ENCODE peak calls at places on chromosome 6, in five cellular contexts. One of them, this sample, is unnamed.

GRCh38 chr6:126444874-126445273 is 105.0 kb downstream of the CENPW start:
- DNase-seq in ureter: no peak
- DNase-seq in lower lobe of right lung: no peak
- DNase-seq in EL: peak
- DNase-seq in cardiac fibroblast: no peak
- DNase-seq in this sample: peak

GRCh38 chr6:125301435-125302391 is at the start of gene HDDC2:
- DNase-seq in lower lobe of right lung: peak
- DNase-seq in ureter: peak
- DNase-seq in EL: peak
- DNase-seq in cardiac fibroblast: peak
- DNase-seq in this sample: peak

GRCh38 chr6:91482498-91482897 is 895.6 kb upstream of the MAP3K7 start:
- DNase-seq in ureter: no peak
- DNase-seq in lower lobe of right lung: no peak
- DNase-seq in EL: no peak
- DNase-seq in cardiac fibroblast: no peak
- DNase-seq in this sample: no peak

GRCh38 chr6:5996701-5997419 is 9.9 kb downstream of the NRN1 start:
- DNase-seq in cardiac fibroblast: peak
- DNase-seq in lower lobe of right lung: peak
- DNase-seq in EL: peak
- DNase-seq in ureter: no peak
- DNase-seq in this sample: peak

GRCh38 chr6:143575440-143575839 is 63.9 kb upstream of the FUCA2 start:
- DNase-seq in lower lobe of right lung: no peak
- DNase-seq in cardiac fibroblast: peak
- DNase-seq in ureter: peak
- DNase-seq in EL: peak
- DNase-seq in this sample: peak

GRCh38 chr6:120157873-120158272 is 808.3 kb upstream of the MAN1A1 start:
- DNase-seq in lower lobe of right lung: no peak
- DNase-seq in EL: no peak
- DNase-seq in ureter: no peak
- DNase-seq in cardiac fibroblast: no peak
- DNase-seq in this sample: no peak

GRCh38 chr6:7902867-7903266 is 7.7 kb downstream of the TXNDC5 start:
- DNase-seq in cardiac fibroblast: no peak
- DNase-seq in EL: no peak
- DNase-seq in lower lobe of right lung: no peak
- DNase-seq in ureter: no peak
- DNase-seq in this sample: no peak

GRCh38 chr6:159633196-159633595 is 59.8 kb downstream of the SOD2 start:
- DNase-seq in cardiac fibroblast: peak
- DNase-seq in ureter: no peak
- DNase-seq in EL: peak
- DNase-seq in lower lobe of right lung: no peak
- DNase-seq in this sample: no peak

GRCh38 chr6:127641905-127642304 is 64.9 kb downstream of the C6orf58 start:
- DNase-seq in lower lobe of right lung: no peak
- DNase-seq in EL: peak
- DNase-seq in cardiac fibroblast: peak
- DNase-seq in ureter: no peak
- DNase-seq in this sample: peak

GRCh38 chr6:138431276-138432062 is 27.4 kb downstream of the HEBP2 start:
- DNase-seq in EL: no peak
- DNase-seq in lower lobe of right lung: peak
- DNase-seq in cardiac fibroblast: no peak
- DNase-seq in ureter: no peak
- DNase-seq in this sample: no peak

GRCh38 chr6:133741375-133741861 is 147.5 kb upstream of the TCF21 start:
- DNase-seq in EL: no peak
- DNase-seq in ureter: no peak
- DNase-seq in lower lobe of right lung: no peak
- DNase-seq in cardiac fibroblast: peak
- DNase-seq in this sample: peak

GRCh38 chr6:24935753-24936152 is at the start of gene RIPOR2:
- DNase-seq in lower lobe of right lung: peak
- DNase-seq in EL: no peak
- DNase-seq in cardiac fibroblast: peak
- DNase-seq in ureter: no peak
- DNase-seq in this sample: no peak

GRCh38 chr6:2542858-2543218 is 207.9 kb downstream of the MYLK4 start:
- DNase-seq in lower lobe of right lung: no peak
- DNase-seq in EL: peak
- DNase-seq in cardiac fibroblast: peak
- DNase-seq in ureter: peak
- DNase-seq in this sample: peak

GRCh38 chr6:153130515-153131036 is 506 bp downstream of the RGS17 start:
- DNase-seq in ureter: no peak
- DNase-seq in cardiac fibroblast: no peak
- DNase-seq in lower lobe of right lung: no peak
- DNase-seq in EL: peak
- DNase-seq in this sample: peak

GRCh38 chr6:150846641-150847040 is 18.9 kb upstream of the MTHFD1L start:
- DNase-seq in cardiac fibroblast: no peak
- DNase-seq in EL: no peak
- DNase-seq in lower lobe of right lung: no peak
- DNase-seq in ureter: no peak
- DNase-seq in this sample: no peak

GRCh38 chr6:14337157-14337556 is 219.6 kb downstream of the CD83 start:
- DNase-seq in lower lobe of right lung: no peak
- DNase-seq in EL: no peak
- DNase-seq in ureter: no peak
- DNase-seq in cardiac fibroblast: peak
- DNase-seq in this sample: no peak

GRCh38 chr6:31202259-31203166 is 32.0 kb upstream of the POU5F1 start:
- DNase-seq in ureter: no peak
- DNase-seq in lower lobe of right lung: no peak
- DNase-seq in cardiac fibroblast: no peak
- DNase-seq in EL: no peak
- DNase-seq in this sample: no peak

GRCh38 chr6:112018619-112019416 is 35.1 kb upstream of the CCN6 start:
- DNase-seq in cardiac fibroblast: peak
- DNase-seq in ureter: no peak
- DNase-seq in EL: no peak
- DNase-seq in lower lobe of right lung: no peak
- DNase-seq in this sample: peak

GRCh38 chr6:85574932-85575598 is 18.6 kb downstream of the SNX14 start:
- DNase-seq in cardiac fibroblast: no peak
- DNase-seq in ureter: no peak
- DNase-seq in lower lobe of right lung: no peak
- DNase-seq in EL: peak
- DNase-seq in this sample: no peak

This sample was measured in myocyte.